ENCODE peak calls at places on chromosomes 5 and 9, in four cellular contexts. Y, L, B and T are unnamed samples.

GRCh38 chr5:126752052-126752785 is 24.7 kb upstream of the LMNB1 start:
- DNase-seq in Y (no peak), L (no peak), B (no peak), T (no peak)

GRCh38 chr9:117276444-117276843 is 138.4 kb downstream of the ASTN2 start:
- DNase-seq in Y (no peak), L (peak; percentile 96), B (no peak), T (no peak)

GRCh38 chr5:180116077-180116375 is 44.5 kb upstream of the RNF130 start:
- DNase-seq in Y (no peak), L (no peak), B (no peak), T (no peak)

GRCh38 chr5:6732634-6733410 is 19.6 kb downstream of the TENT4A start:
- DNase-seq in Y (peak; percentile 97), L (peak; percentile 25), B (peak; percentile 65), T (peak; percentile 71)

GRCh38 chr5:173326501-173326960 is 1.7 kb downstream of the STC2 start:
- DNase-seq in Y (peak; percentile 83), L (no peak), B (peak; percentile 91), T (peak; percentile 87)

GRCh38 chr9:86946712-86947145 is 577 bp downstream of the GAS1 start:
- DNase-seq in Y (no peak), L (peak; percentile 41), B (peak; percentile 84), T (peak; percentile 30)

GRCh38 chr9:124202447-124202971 is 55.2 kb upstream of the NEK6 start:
- DNase-seq in Y (no peak), L (no peak), B (no peak), T (no peak)

GRCh38 chr5:150264667-150265603 is 24.6 kb downstream of the CAMK2A start:
- DNase-seq in Y (no peak), L (no peak), B (no peak), T (no peak)

GRCh38 chr9:84323777-84324317 is 16.7 kb downstream of the SLC28A3 start:
- DNase-seq in Y (no peak), L (no peak), B (no peak), T (no peak)

GRCh38 chr5:176908677-176909358 is 9.7 kb upstream of the HK3 start:
- DNase-seq in Y (no peak), L (no peak), B (no peak), T (no peak)

GRCh38 chr5:168314735-168315411 is 23.4 kb downstream of the WWC1 start:
- DNase-seq in Y (peak; percentile 100), L (no peak), B (peak; percentile 17), T (peak; percentile 94)

GRCh38 chr5:149822310-149822709 is 92.2 kb downstream of the PPARGC1B start:
- DNase-seq in Y (no peak), L (no peak), B (no peak), T (no peak)

GRCh38 chr9:4489562-4489918 is 728 bp upstream of the SLC1A1 start:
- DNase-seq in Y (no peak), L (no peak), B (no peak), T (peak; percentile 24)

GRCh38 chr5:140946578-140946977 is 19.7 kb upstream of the PCDHAC2 start:
- DNase-seq in Y (no peak), L (no peak), B (no peak), T (no peak)

GRCh38 chr9:94002316-94003140 is 47.4 kb upstream of the BARX1 start:
- DNase-seq in Y (no peak), L (peak; percentile 78), B (peak; percentile 60), T (peak; percentile 52)

GRCh38 chr9:108443741-108444140 is 412.0 kb downstream of the ACTL7B start:
- DNase-seq in Y (peak; percentile 56), L (no peak), B (peak; percentile 38), T (peak; percentile 43)